ENCODE peak calls at places on chromosome 9, in four cellular contexts. One of them, this sample, is unnamed.

GRCh38 chr9:121289554-121290370 is 21.8 kb downstream of the GSN start:
- DNase-seq in IMR-90: no peak
- DNase-seq in HCT116: no peak
- DNase-seq in PC-9: no peak
- DNase-seq in this sample: no peak

GRCh38 chr9:136318111-136318768 is 9.1 kb upstream of the GPSM1 start:
- DNase-seq in IMR-90: no peak
- DNase-seq in HCT116: no peak
- DNase-seq in PC-9: no peak
- DNase-seq in this sample: no peak

GRCh38 chr9:136996361-136997281 is at the start of gene CLIC3:
- DNase-seq in IMR-90: no peak
- DNase-seq in PC-9: peak
- DNase-seq in HCT116: no peak
- DNase-seq in this sample: peak

GRCh38 chr9:112338561-112338960 is 5.1 kb upstream of the PTBP3 start:
- DNase-seq in IMR-90: peak
- DNase-seq in HCT116: peak
- DNase-seq in PC-9: no peak
- DNase-seq in this sample: peak

GRCh38 chr9:134005381-134005780 is 13.3 kb upstream of the VAV2 start:
- DNase-seq in PC-9: no peak
- DNase-seq in IMR-90: no peak
- DNase-seq in HCT116: no peak
- DNase-seq in this sample: no peak

GRCh38 chr9:69771775-69772418 is 12.1 kb upstream of the PTAR1 start:
- DNase-seq in IMR-90: peak
- DNase-seq in HCT116: no peak
- DNase-seq in PC-9: no peak
- DNase-seq in this sample: no peak

GRCh38 chr9:86351897-86352296 is 2.3 kb downstream of the TUT7 start:
- DNase-seq in PC-9: no peak
- DNase-seq in HCT116: no peak
- DNase-seq in IMR-90: no peak
- DNase-seq in this sample: no peak

GRCh38 chr9:38074441-38074943 is 5.5 kb upstream of the SHB start:
- DNase-seq in HCT116: no peak
- DNase-seq in IMR-90: peak
- DNase-seq in PC-9: no peak
- DNase-seq in this sample: no peak

GRCh38 chr9:110179734-110180133 is 28.2 kb downstream of the C9orf152 start:
- DNase-seq in PC-9: no peak
- DNase-seq in HCT116: no peak
- DNase-seq in IMR-90: peak
- DNase-seq in this sample: peak

GRCh38 chr9:8188720-8189407 is 389.3 kb upstream of the DMAC1 start:
- DNase-seq in IMR-90: no peak
- DNase-seq in PC-9: no peak
- DNase-seq in HCT116: no peak
- DNase-seq in this sample: no peak

GRCh38 chr9:133656211-133657119 is 20.3 kb downstream of the DBH start:
- DNase-seq in IMR-90: no peak
- DNase-seq in PC-9: peak
- DNase-seq in HCT116: no peak
- DNase-seq in this sample: no peak

GRCh38 chr9:75106856-75107255 is 18.5 kb downstream of the OSTF1 start:
- DNase-seq in PC-9: no peak
- DNase-seq in IMR-90: no peak
- DNase-seq in HCT116: no peak
- DNase-seq in this sample: no peak

GRCh38 chr9:132937463-132937901 is 6.9 kb downstream of the TSC1 start:
- DNase-seq in HCT116: no peak
- DNase-seq in IMR-90: peak
- DNase-seq in PC-9: no peak
- DNase-seq in this sample: no peak

GRCh38 chr9:126412945-126413344 is 86.3 kb downstream of the MVB12B start:
- DNase-seq in HCT116: no peak
- DNase-seq in IMR-90: no peak
- DNase-seq in PC-9: no peak
- DNase-seq in this sample: no peak

GRCh38 chr9:2231831-2232230 is 216.7 kb downstream of the SMARCA2 start:
- DNase-seq in HCT116: no peak
- DNase-seq in PC-9: no peak
- DNase-seq in IMR-90: peak
- DNase-seq in this sample: no peak

GRCh38 chr9:103397868-103398600 is 402.9 kb downstream of the CYLC2 start:
- DNase-seq in HCT116: peak
- DNase-seq in PC-9: peak
- DNase-seq in IMR-90: no peak
- DNase-seq in this sample: peak

GRCh38 chr9:17401858-17402257 is 177.0 kb upstream of the SH3GL2 start:
- DNase-seq in IMR-90: peak
- DNase-seq in HCT116: no peak
- DNase-seq in PC-9: no peak
- DNase-seq in this sample: no peak

GRCh38 chr9:35577486-35577885 is 27.6 kb upstream of the TESK1 start:
- DNase-seq in HCT116: no peak
- DNase-seq in PC-9: no peak
- DNase-seq in IMR-90: no peak
- DNase-seq in this sample: no peak

GRCh38 chr9:110027624-110028023 is 180.3 kb downstream of the C9orf152 start:
- DNase-seq in PC-9: no peak
- DNase-seq in HCT116: no peak
- DNase-seq in IMR-90: peak
- DNase-seq in this sample: no peak

GRCh38 chr9:106869458-106869857 is 6.5 kb downstream of the ZNF462 start:
- DNase-seq in IMR-90: peak
- DNase-seq in HCT116: no peak
- DNase-seq in PC-9: no peak
- DNase-seq in this sample: no peak

GRCh38 chr9:31084331-31084730 is 1300.1 kb upstream of the ACO1 start:
- DNase-seq in PC-9: no peak
- DNase-seq in HCT116: no peak
- DNase-seq in IMR-90: no peak
- DNase-seq in this sample: no peak

GRCh38 chr9:93603906-93604326 is 27.5 kb downstream of the PHF2 start:
- DNase-seq in PC-9: no peak
- DNase-seq in HCT116: no peak
- DNase-seq in IMR-90: no peak
- DNase-seq in this sample: no peak

GRCh38 chr9:26856413-26857032 is 36.1 kb downstream of the CAAP1 start:
- DNase-seq in IMR-90: peak
- DNase-seq in HCT116: peak
- DNase-seq in PC-9: no peak
- DNase-seq in this sample: peak

DNA sequence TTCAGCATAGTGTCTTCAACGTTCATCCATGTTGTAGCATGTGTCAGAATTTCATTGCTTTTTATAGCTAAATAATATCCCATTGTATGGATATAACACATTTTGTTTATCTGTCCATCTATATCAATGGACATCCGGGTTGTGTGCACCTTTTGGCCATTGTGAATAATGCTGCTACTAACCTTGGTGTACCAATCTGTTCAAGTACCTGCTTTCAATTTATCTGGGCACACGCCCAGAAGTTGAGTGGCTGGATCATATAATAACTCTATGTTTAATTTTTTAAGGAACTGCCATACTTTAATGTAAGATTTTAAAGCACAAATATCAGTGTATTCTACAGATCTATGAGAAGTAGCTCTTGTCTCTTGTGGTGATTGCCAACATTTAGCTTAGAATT is 43.5 kb downstream of the SCAI start:
- DNase-seq in PC-9: no peak
- DNase-seq in IMR-90: no peak
- DNase-seq in HCT116: no peak
- DNase-seq in this sample: no peak
- H3K4me3 ChIP-seq in PC-9: no peak
- H3K4me3 ChIP-seq in IMR-90: no peak
- H3K4me3 ChIP-seq in HCT116: no peak
- H3K4me3 ChIP-seq in this sample: no peak

GRCh38 chr9:113620377-113621161 is 157.0 kb downstream of the RGS3 start:
- DNase-seq in IMR-90: peak
- DNase-seq in HCT116: peak
- DNase-seq in PC-9: peak
- DNase-seq in this sample: peak

GRCh38 chr9:113622600-113623400 is 159.3 kb downstream of the RGS3 start:
- DNase-seq in PC-9: peak
- DNase-seq in IMR-90: peak
- DNase-seq in HCT116: peak
- DNase-seq in this sample: peak

GRCh38 chr9:113620016-113620376 is 156.5 kb downstream of the RGS3 start:
- DNase-seq in IMR-90: no peak
- DNase-seq in HCT116: no peak
- DNase-seq in PC-9: no peak
- DNase-seq in this sample: no peak

GRCh38 chr9:113622038-113622437 is 158.5 kb downstream of the RGS3 start:
- DNase-seq in HCT116: no peak
- DNase-seq in PC-9: no peak
- DNase-seq in IMR-90: no peak
- DNase-seq in this sample: no peak

GRCh38 chr9:113621309-113621791 is 157.8 kb downstream of the RGS3 start:
- DNase-seq in IMR-90: peak
- DNase-seq in HCT116: no peak
- DNase-seq in PC-9: no peak
- DNase-seq in this sample: no peak
- H3K4me3 ChIP-seq in IMR-90: no peak
- H3K4me3 ChIP-seq in HCT116: no peak
- H3K4me3 ChIP-seq in PC-9: no peak
- H3K4me3 ChIP-seq in this sample: no peak

GRCh38 chr9:97077465-97078295 is 38.7 kb upstream of the CTSV start:
- DNase-seq in HCT116: no peak
- DNase-seq in IMR-90: no peak
- DNase-seq in PC-9: no peak
- DNase-seq in this sample: no peak
- H3K4me3 ChIP-seq in HCT116: no peak
- H3K4me3 ChIP-seq in IMR-90: no peak
- H3K4me3 ChIP-seq in PC-9: no peak
- H3K4me3 ChIP-seq in this sample: no peak

GRCh38 chr9:130171226-130172148 is 717 bp upstream of the NCS1 start:
- DNase-seq in PC-9: no peak
- DNase-seq in IMR-90: no peak
- DNase-seq in HCT116: no peak
- DNase-seq in this sample: no peak

GRCh38 chr9:130174025-130174424 is 1.8 kb downstream of the NCS1 start:
- DNase-seq in PC-9: no peak
- DNase-seq in IMR-90: no peak
- DNase-seq in HCT116: no peak
- DNase-seq in this sample: no peak

GRCh38 chr9:130173462-130173876 is 1.3 kb downstream of the NCS1 start:
- DNase-seq in IMR-90: peak
- DNase-seq in PC-9: no peak
- DNase-seq in HCT116: no peak
- DNase-seq in this sample: no peak

GRCh38 chr9:130172161-130172857 is at the start of gene NCS1:
- DNase-seq in IMR-90: peak
- DNase-seq in HCT116: peak
- DNase-seq in PC-9: peak
- DNase-seq in this sample: peak

GRCh38 chr9:130172858-130173461 is 756 bp downstream of the NCS1 start:
- DNase-seq in HCT116: no peak
- DNase-seq in PC-9: peak
- DNase-seq in IMR-90: no peak
- DNase-seq in this sample: peak
- H3K4me3 ChIP-seq in HCT116: peak
- H3K4me3 ChIP-seq in PC-9: peak
- H3K4me3 ChIP-seq in IMR-90: peak
- H3K4me3 ChIP-seq in this sample: peak

GRCh38 chr9:87880683-87881082 is 2.0 kb upstream of the SPATA31E1 start:
- DNase-seq in PC-9: no peak
- DNase-seq in IMR-90: no peak
- DNase-seq in HCT116: no peak
- DNase-seq in this sample: no peak
- H3K4me3 ChIP-seq in PC-9: no peak
- H3K4me3 ChIP-seq in IMR-90: no peak
- H3K4me3 ChIP-seq in HCT116: no peak
- H3K4me3 ChIP-seq in this sample: no peak

GRCh38 chr9:105171589-105171988 is 72.9 kb upstream of the SLC44A1 start:
- DNase-seq in IMR-90: no peak
- DNase-seq in PC-9: no peak
- DNase-seq in HCT116: no peak
- DNase-seq in this sample: no peak

GRCh38 chr9:105171076-105171475 is 73.4 kb upstream of the SLC44A1 start:
- DNase-seq in HCT116: no peak
- DNase-seq in IMR-90: no peak
- DNase-seq in PC-9: no peak
- DNase-seq in this sample: no peak

GRCh38 chr9:105172393-105172792 is 72.1 kb upstream of the SLC44A1 start:
- DNase-seq in PC-9: no peak
- DNase-seq in IMR-90: no peak
- DNase-seq in HCT116: no peak
- DNase-seq in this sample: no peak

GRCh38 chr9:105173836-105174235 is 70.6 kb upstream of the SLC44A1 start:
- DNase-seq in IMR-90: no peak
- DNase-seq in PC-9: no peak
- DNase-seq in HCT116: no peak
- DNase-seq in this sample: no peak

GRCh38 chr9:105173306-105173705 is 71.1 kb upstream of the SLC44A1 start:
- DNase-seq in PC-9: no peak
- DNase-seq in IMR-90: no peak
- DNase-seq in HCT116: no peak
- DNase-seq in this sample: no peak
- H3K4me3 ChIP-seq in PC-9: no peak
- H3K4me3 ChIP-seq in IMR-90: no peak
- H3K4me3 ChIP-seq in HCT116: no peak
- H3K4me3 ChIP-seq in this sample: no peak

This sample was measured in A549.